ENCODE peak calls at places on chromosomes 11 and 22, in four cellular contexts. H, K, N and I are unnamed samples.

GRCh38 chr22:24685804-24686203 is 82.8 kb downstream of the GGT1 start:
- DNase-seq in H (no peak), K (no peak), N (no peak), I (no peak)

GRCh38 chr11:115656041-115656440 is 151.8 kb upstream of the CADM1 start:
- DNase-seq in H (no peak), K (no peak), N (no peak), I (no peak)

GRCh38 chr11:36374726-36375125 is 78.6 kb downstream of the PRR5L start:
- DNase-seq in H (no peak), K (no peak), N (no peak), I (no peak)

GRCh38 chr11:58254936-58255335 is 13.1 kb downstream of the OR10W1 start:
- DNase-seq in H (no peak), K (no peak), N (no peak), I (no peak)

GRCh38 chr22:48957987-48958321 is 869.7 kb downstream of the BRD1 start:
- DNase-seq in H (no peak), K (no peak), N (no peak), I (no peak)

GRCh38 chr11:66684635-66685034 is 6.9 kb upstream of the RBM4B start:
- DNase-seq in H (no peak), K (no peak), N (no peak), I (no peak)

GRCh38 chr11:2447253-2447950 is 2.6 kb downstream of the KCNQ1 start:
- DNase-seq in H (no peak), K (no peak), N (no peak), I (no peak)

GRCh38 chr11:40166892-40167291 is 1292.6 kb downstream of the LRRC4C start:
- DNase-seq in H (no peak), K (no peak), N (no peak), I (peak)

GRCh38 chr11:94968334-94968958 is 4.9 kb downstream of the CWC15 start:
- DNase-seq in H (no peak), K (no peak), N (no peak), I (peak)

GRCh38 chr22:19103881-19104821 is 18.1 kb downstream of the DGCR2 start:
- DNase-seq in H (peak), K (no peak), N (no peak), I (no peak)

GRCh38 chr11:56841210-56841810 is 92.8 kb upstream of the OR9G4 start:
- DNase-seq in H (peak), K (peak), N (peak), I (peak)

GRCh38 chr22:22812031-22812905 is 75.3 kb upstream of the IGLL5 start:
- DNase-seq in H (no peak), K (no peak), N (no peak), I (peak)

GRCh38 chr11:117172678-117173421 is 5.7 kb upstream of the SIDT2 start:
- DNase-seq in H (no peak), K (no peak), N (no peak), I (peak)

GRCh38 chr11:14645985-14646900 is 2.6 kb downstream of the PDE3B start:
- DNase-seq in H (no peak), K (no peak), N (no peak), I (no peak)

GRCh38 chr11:129117595-129118350 is 74.4 kb downstream of the ARHGAP32 start:
- DNase-seq in H (peak), K (peak), N (peak), I (peak)

GRCh38 chr22:20430641-20431519 is 6.7 kb downstream of the SCARF2 start:
- DNase-seq in H (no peak), K (no peak), N (peak), I (no peak)

GRCh38 chr11:61963282-61964057 is 4.0 kb downstream of the FTH1 start:
- DNase-seq in H (peak), K (no peak), N (no peak), I (peak)

GRCh38 chr11:66568124-66568916 is at the start of gene CTSF:
- DNase-seq in H (peak), K (no peak), N (peak), I (peak)

GRCh38 chr11:30585892-30586250 is 282 bp downstream of the MPPED2 start:
- DNase-seq in H (peak), K (no peak), N (no peak), I (no peak)

GRCh38 chr11:134535029-134536025 is 123.3 kb upstream of the B3GAT1 start:
- DNase-seq in H (no peak), K (no peak), N (no peak), I (no peak)

GRCh38 chr22:38733329-38734202 is 22.2 kb downstream of the SUN2 start:
- DNase-seq in H (peak), K (no peak), N (peak), I (peak)

GRCh38 chr11:68804786-68805185 is 36.9 kb downstream of the CPT1A start:
- DNase-seq in H (no peak), K (no peak), N (no peak), I (no peak)

GRCh38 chr11:132030896-132031295 is 660.5 kb downstream of the NTM start:
- DNase-seq in H (no peak), K (no peak), N (peak), I (peak)

GRCh38 chr22:29214232-29214631 is 8.5 kb downstream of the EMID1 start:
- DNase-seq in H (no peak), K (no peak), N (no peak), I (no peak)

GRCh38 chr11:60005360-60005759 is 11.6 kb upstream of the OOSP4B start:
- DNase-seq in H (no peak), K (no peak), N (no peak), I (no peak)

GRCh38 chr11:57547854-57548377 is 10.5 kb downstream of the SMTNL1 start:
- DNase-seq in H (peak), K (no peak), N (no peak), I (no peak)

GRCh38 chr11:45252134-45252856 is 33.8 kb downstream of the SYT13 start:
- DNase-seq in H (peak), K (no peak), N (no peak), I (peak)

GRCh38 chr11:75313457-75314272 is 37.8 kb downstream of the ARRB1 start:
- DNase-seq in H (no peak), K (no peak), N (no peak), I (peak)

GRCh38 chr11:34155057-34155758 is 49.8 kb downstream of the NAT10 start:
- DNase-seq in H (no peak), K (no peak), N (no peak), I (no peak)

GRCh38 chr22:30245985-30246901 is at the start of gene LIF:
- DNase-seq in H (no peak), K (no peak), N (no peak), I (peak)

GRCh38 chr22:45112136-45112879 is 51.4 kb upstream of the NUP50 start:
- DNase-seq in H (no peak), K (no peak), N (no peak), I (peak)

GRCh38 chr22:21582801-21583740 is 15.6 kb downstream of the UBE2L3 start:
- DNase-seq in H (no peak), K (no peak), N (no peak), I (no peak)

GRCh38 chr11:111298466-111299110 is at the start of gene POU2AF3:
- DNase-seq in H (no peak), K (no peak), N (no peak), I (no peak)

GRCh38 chr11:60868682-60869450 is 1.5 kb downstream of the ZP1 start:
- DNase-seq in H (no peak), K (no peak), N (no peak), I (no peak)